ENCODE peak calls at places on chromosomes 11 and 22, in four cellular contexts. A is HCT116, Z is GM23338, M is neural progenitor cell. B is an unnamed sample.

GRCh38 chr22:45210577-45211431 is 29.9 kb downstream of the KIAA0930 start:
- DNase-seq in M (no peak), A (no peak), Z (no peak), B (no peak)

GRCh38 chr11:9701799-9702198 is 37.9 kb downstream of the SWAP70 start:
- DNase-seq in M (no peak), Z (no peak), A (no peak), B (no peak)

GRCh38 chr11:76218449-76219206 is 12.3 kb upstream of the WNT11 start:
- DNase-seq in M (no peak), Z (no peak), A (no peak), B (no peak)

GRCh38 chr22:49613871-49614270 is 213.8 kb downstream of the BRD1 start:
- DNase-seq in Z (no peak), M (no peak), A (no peak), B (no peak)

GRCh38 chr11:116422556-116422955 is 350.2 kb downstream of the BUD13 start:
- DNase-seq in Z (no peak), A (no peak), M (no peak), B (no peak)

GRCh38 chr22:46147471-46148267 is 2.7 kb upstream of the PPARA start:
- DNase-seq in Z (no peak), M (no peak), A (no peak), B (no peak)

GRCh38 chr11:119377112-119377901 is 4.2 kb downstream of the USP2 start:
- DNase-seq in M (no peak), A (no peak), Z (no peak), B (peak)

GRCh38 chr11:70085815-70086769 is 8.0 kb downstream of the ANO1 start:
- DNase-seq in Z (peak), A (no peak), M (no peak), B (no peak)

GRCh38 chr11:44593194-44593593 is 27.7 kb downstream of the CD82 start:
- DNase-seq in Z (no peak), A (no peak), M (no peak), B (no peak)

GRCh38 chr11:69925366-69926196 is 106.4 kb upstream of the FGF3 start:
- DNase-seq in Z (no peak), A (no peak), M (no peak), B (no peak)

GRCh38 chr11:103529217-103529684 is 420.0 kb downstream of the DYNC2H1 start:
- DNase-seq in Z (no peak), M (peak), A (no peak), B (no peak)

DNA sequence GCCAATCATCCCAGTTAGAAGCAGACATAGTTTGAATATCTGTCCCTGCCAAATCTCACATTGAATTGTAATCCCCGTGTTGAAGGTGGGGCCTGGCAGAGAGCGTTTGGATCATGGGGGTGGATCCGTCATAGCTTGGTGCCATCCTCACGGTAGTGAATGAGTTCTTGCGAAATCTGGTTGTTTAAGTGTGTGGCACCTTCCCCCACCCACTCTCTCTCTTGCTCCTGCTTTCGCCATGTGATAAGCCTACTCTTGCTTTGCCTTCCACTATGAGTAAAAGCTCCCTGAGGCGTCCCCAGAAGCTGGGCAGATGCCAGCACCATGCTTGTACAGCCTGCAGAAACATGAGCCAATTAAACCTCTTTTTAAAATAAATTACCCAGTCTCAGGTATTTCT is 5.0 kb upstream of the CCDC81 start:
- DNase-seq in A (no peak), Z (no peak), M (no peak), B (no peak)
- TF ChIP-seq EZH2phosphoT487 in A (no peak), Z (no peak), M (no peak), B (no peak)

GRCh38 chr11:79396674-79397073 is 44.2 kb downstream of the TENM4 start:
- DNase-seq in M (no peak), A (no peak), Z (no peak), B (no peak)

GRCh38 chr11:79396001-79396400 is 44.8 kb downstream of the TENM4 start:
- DNase-seq in Z (no peak), M (no peak), A (no peak), B (no peak)

GRCh38 chr11:79390923-79391322 is 49.9 kb downstream of the TENM4 start:
- DNase-seq in A (no peak), Z (no peak), M (no peak), B (no peak)

GRCh38 chr11:79390477-79390876 is 50.4 kb downstream of the TENM4 start:
- DNase-seq in Z (no peak), M (no peak), A (no peak), B (no peak)

DNA sequence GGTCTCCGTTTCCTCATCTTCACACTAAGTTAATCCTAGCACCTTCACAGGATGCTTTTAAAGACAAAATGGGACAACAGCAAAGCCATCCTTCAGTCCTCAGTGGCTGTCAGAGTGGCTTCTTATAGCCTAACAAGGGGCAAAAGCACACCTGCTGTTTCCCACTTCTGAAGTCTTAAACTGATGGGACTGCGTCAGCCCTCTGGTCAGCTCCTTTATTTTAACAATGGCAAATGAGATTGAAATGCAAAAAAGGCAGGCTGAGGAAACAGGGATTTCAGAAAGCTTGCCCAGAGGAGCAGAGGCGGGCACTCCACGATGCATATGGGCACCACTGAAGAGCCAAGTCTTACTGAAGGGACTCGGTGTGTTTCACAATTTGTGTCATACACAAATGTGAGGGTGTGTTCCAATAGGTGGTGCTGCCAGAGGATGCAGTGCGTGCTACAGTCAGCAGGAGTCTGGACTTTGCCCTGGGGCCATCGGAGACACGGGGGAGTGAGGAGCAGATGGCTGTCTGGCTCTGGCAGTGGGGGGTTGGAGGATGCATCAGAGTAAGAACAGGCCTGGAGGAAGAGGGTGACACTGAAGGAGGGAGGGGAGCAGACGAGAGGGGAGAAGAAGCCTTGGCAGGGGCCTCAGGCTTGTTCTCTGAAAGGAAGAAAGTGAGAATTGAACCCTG is 47.3 kb downstream of the TENM4 start:
- DNase-seq in Z (peak), A (no peak), M (peak), B (no peak)
- TF ChIP-seq EZH2phosphoT487 in Z (no peak), A (no peak), M (no peak), B (no peak)

GRCh38 chr11:126193038-126193478 is 18.4 kb downstream of the RPUSD4 start:
- DNase-seq in M (no peak), A (no peak), Z (no peak), B (no peak)
- TF ChIP-seq EZH2phosphoT487 in M (no peak), A (no peak), Z (no peak), B (no peak)

GRCh38 chr11:3370268-3370870 is 8.6 kb downstream of the ZNF195 start:
- DNase-seq in M (no peak), Z (no peak), A (no peak), B (no peak)

GRCh38 chr11:3378426-3379423 is at the start of gene ZNF195:
- DNase-seq in M (peak), Z (peak), A (peak), B (peak)

GRCh38 chr11:3380706-3381570 is 2.0 kb upstream of the ZNF195 start:
- DNase-seq in A (no peak), M (peak), Z (peak), B (no peak)

GRCh38 chr11:3375552-3375951 is 3.4 kb downstream of the ZNF195 start:
- DNase-seq in M (no peak), Z (no peak), A (no peak), B (no peak)
- TF ChIP-seq EZH2phosphoT487 in M (no peak), Z (no peak), A (no peak), B (no peak)

DNA sequence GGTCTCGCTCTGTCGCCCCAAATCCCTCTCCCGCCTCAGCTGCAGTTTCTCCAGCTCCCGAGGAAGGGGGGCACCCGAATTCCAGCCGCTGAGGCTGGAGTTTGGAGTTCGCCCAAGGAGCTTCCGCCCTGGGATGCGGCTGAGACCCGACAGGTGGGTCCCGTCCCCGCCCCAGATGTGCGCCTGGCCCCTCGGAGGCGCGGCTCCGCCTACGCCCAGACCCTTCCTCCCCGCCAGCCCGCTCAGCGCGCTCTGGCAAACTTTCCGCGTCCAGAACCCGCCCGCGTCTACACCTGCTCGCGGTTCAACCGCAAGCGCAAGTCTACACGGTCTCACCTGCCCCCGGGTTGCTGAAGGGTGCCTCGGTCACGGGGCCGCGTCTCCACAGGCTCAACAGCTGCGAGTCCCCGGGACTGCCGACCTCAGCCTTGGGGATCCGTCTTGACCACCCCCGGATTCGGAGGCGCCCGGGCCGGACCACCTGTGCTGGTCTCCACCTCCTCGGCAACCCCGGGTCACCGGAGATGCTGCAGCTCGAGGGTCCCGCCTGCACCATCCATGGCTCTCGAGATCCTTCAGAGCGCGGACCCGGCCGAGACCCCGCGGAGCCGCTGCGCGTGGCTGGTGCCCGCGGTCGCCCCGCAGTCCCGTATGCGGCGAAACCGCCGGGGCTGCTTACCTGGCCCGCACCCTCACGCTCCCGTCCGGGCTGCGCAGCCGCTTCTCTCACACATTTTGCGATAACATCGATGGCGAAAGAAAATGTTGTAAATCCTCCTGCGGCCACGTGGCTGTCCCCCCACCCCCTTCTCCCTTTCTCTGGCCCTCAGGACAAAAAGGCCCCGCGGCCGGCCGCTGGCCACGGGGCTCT is 63.6 kb downstream of the NFAM1 start:
- DNase-seq in A (no peak), Z (peak), M (peak), B (no peak)
- TF ChIP-seq EZH2phosphoT487 in A (no peak), Z (no peak), M (peak), B (peak)

GRCh38 chr11:113162590-113162961 is 151.8 kb upstream of the TTC12 start:
- DNase-seq in M (no peak), A (no peak), Z (no peak), B (no peak)

GRCh38 chr11:113160652-113161051 is 153.7 kb upstream of the TTC12 start:
- DNase-seq in Z (no peak), M (no peak), A (no peak), B (no peak)

GRCh38 chr11:113163291-113164030 is 150.9 kb upstream of the TTC12 start:
- DNase-seq in Z (no peak), A (no peak), M (no peak), B (no peak)

GRCh38 chr11:113159967-113160621 is 154.3 kb upstream of the TTC12 start:
- DNase-seq in A (no peak), Z (no peak), M (peak), B (no peak)

DNA sequence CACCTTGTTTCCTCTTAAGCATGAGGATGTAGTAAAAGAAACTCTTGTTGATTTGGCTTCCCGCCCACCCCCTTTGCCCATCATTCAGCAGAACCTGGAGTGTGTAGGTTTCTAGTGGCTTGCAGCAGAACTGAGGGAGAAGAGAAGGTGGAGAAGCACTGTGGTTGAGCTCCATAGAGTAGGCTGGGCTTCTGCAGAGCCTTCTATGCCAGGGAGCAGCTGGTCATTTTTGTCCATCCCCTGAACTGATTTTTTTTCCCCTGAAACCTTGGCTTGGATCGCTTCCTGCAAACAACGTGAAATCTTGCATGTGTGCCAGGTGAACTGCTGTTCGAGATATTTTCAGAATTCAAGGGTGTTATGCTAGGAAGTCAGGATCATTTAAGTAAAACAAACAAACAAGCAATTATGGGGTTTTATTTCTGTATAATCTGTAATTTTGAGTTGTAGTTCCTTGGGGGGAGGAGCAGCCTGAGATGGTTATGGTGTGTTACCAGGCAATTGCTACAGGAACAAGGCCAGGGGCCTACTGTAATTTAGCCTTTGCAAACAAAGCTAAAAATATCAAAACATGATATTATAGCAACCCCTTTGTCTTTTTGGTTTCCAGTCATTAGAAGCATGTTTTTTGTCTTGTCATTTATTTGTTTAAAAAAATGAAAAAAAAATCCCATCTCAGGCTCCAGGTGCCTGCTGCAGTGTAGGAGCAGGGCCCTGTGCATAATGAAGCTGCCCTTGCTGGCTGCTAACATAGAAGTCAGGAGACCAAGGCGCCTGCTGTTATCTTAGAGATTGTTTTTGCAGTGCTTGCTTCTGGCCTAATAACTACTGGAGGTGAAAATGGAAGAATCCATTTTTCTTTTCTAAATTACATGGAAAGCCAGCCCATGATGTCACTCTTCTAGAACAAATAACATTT is 152.5 kb upstream of the TTC12 start:
- DNase-seq in Z (no peak), M (no peak), A (no peak), B (no peak)
- TF ChIP-seq EZH2phosphoT487 in Z (no peak), M (no peak), A (no peak), B (no peak)

DNA sequence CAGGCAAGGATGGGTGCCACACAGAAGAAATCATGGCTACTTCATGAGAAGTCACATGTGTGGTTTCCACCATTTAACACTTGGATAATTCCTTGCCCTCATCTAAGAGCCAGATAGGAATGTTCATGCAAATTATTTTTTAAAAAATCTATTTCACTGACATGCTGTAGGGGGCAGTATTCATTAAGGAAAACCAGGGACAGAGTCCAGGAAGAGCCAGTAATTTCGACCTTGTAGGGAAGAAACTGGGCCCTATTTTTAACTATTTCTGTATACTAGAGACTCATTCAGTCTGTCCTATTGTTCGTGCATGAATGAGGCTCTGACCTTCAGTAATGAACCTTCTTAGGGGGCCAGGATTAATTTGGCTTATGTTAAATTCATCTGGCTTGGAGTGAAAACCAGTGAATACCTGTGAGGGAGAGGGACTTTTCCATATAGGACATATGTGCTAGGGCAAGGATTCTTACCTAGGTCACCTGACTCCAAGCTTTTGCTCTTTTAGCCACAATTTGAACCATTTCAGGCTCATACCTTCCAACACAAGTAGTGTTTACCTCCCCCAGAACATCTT is 192.7 kb downstream of the NAV2 start:
- DNase-seq in Z (peak), M (peak), A (peak), B (peak)
- TF ChIP-seq EZH2phosphoT487 in Z (no peak), M (no peak), A (no peak), B (no peak)

GRCh38 chr11:74849525-74850391 is 99.1 kb downstream of the XRRA1 start:
- DNase-seq in M (peak), Z (peak), A (no peak), B (peak)
- TF ChIP-seq EZH2phosphoT487 in M (no peak), Z (no peak), A (no peak), B (no peak)

GRCh38 chr11:123518496-123519054 is 88.5 kb downstream of the GRAMD1B start:
- DNase-seq in A (no peak), M (no peak), Z (no peak), B (no peak)
- TF ChIP-seq EZH2phosphoT487 in A (no peak), M (no peak), Z (no peak), B (no peak)

DNA sequence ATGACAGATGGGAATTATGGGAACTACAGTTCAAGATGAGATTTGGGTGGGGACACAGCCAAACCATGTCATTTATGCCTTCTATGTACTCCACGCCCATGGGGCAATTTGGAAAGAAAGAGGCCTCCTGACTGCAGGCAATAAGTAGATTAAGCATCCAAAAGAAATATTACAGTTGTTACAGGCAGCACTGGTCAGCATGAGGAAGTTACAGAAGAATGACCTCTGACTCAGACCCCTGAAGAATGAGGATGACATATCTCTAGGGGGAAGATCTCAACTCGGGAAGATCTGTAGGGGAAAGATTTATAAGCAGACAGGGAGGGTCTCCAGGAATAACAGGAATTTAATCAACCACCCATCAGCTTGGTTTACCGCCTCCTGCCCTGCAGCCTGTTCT is 58.0 kb downstream of the RCN1 start:
- DNase-seq in Z (no peak), M (no peak), A (no peak), B (no peak)
- TF ChIP-seq EZH2phosphoT487 in Z (no peak), M (no peak), A (no peak), B (no peak)